ENCODE peak calls at places on chromosomes 2 and 18, in ten cellular contexts. One of them, this sample, is unnamed.
A peak's percentile ranks its signal among the peaks of the same experiment; 100 is the strongest.

GRCh38 chr2:100802076-100802475 is 17.9 kb upstream of the NPAS2 start:
- DNase-seq in A172: no peak
- DNase-seq in NCI-H1105 treated with DMSO at 0.1 percent for 48 hours: no peak
- DNase-seq in stimulated activated CD8-positive, alpha-beta memory T cell treated with anti-CD3 and anti-CD28 coated beads, Interleukin-15, amount 100 ng/mL, for 24 hours: no peak
- DNase-seq in T-cell: no peak
- DNase-seq in activated T-cell treated with anti-CD3 and anti-CD28 coated beads for 1 hour: no peak
- DNase-seq in A549: no peak
- DNase-seq in G401: no peak
- DNase-seq in adrenal gland: no peak
- DNase-seq in hepatocyte: no peak
- DNase-seq in this sample: no peak

GRCh38 chr2:167140767-167141166 is 252.5 kb downstream of the XIRP2 start:
- DNase-seq in A549: peak; percentile 47
- DNase-seq in stimulated activated CD8-positive, alpha-beta memory T cell treated with anti-CD3 and anti-CD28 coated beads, Interleukin-15, amount 100 ng/mL, for 24 hours: no peak
- DNase-seq in adrenal gland: no peak
- DNase-seq in G401: no peak
- DNase-seq in NCI-H1105 treated with DMSO at 0.1 percent for 48 hours: no peak
- DNase-seq in T-cell: no peak
- DNase-seq in activated T-cell treated with anti-CD3 and anti-CD28 coated beads for 1 hour: no peak
- DNase-seq in hepatocyte: peak; percentile 21
- DNase-seq in A172: peak; percentile 99
- DNase-seq in this sample: no peak

GRCh38 chr2:65165595-65165994 is 35.7 kb upstream of the RAB1A start:
- DNase-seq in T-cell: no peak
- DNase-seq in G401: no peak
- DNase-seq in stimulated activated CD8-positive, alpha-beta memory T cell treated with anti-CD3 and anti-CD28 coated beads, Interleukin-15, amount 100 ng/mL, for 24 hours: no peak
- DNase-seq in A172: no peak
- DNase-seq in activated T-cell treated with anti-CD3 and anti-CD28 coated beads for 1 hour: no peak
- DNase-seq in adrenal gland: no peak
- DNase-seq in NCI-H1105 treated with DMSO at 0.1 percent for 48 hours: no peak
- DNase-seq in A549: no peak
- DNase-seq in hepatocyte: no peak
- DNase-seq in this sample: no peak

GRCh38 chr2:57878573-57878910 is 168.1 kb upstream of the VRK2 start:
- DNase-seq in A549: no peak
- DNase-seq in NCI-H1105 treated with DMSO at 0.1 percent for 48 hours: peak; percentile 45
- DNase-seq in T-cell: no peak
- DNase-seq in hepatocyte: no peak
- DNase-seq in stimulated activated CD8-positive, alpha-beta memory T cell treated with anti-CD3 and anti-CD28 coated beads, Interleukin-15, amount 100 ng/mL, for 24 hours: no peak
- DNase-seq in G401: no peak
- DNase-seq in A172: no peak
- DNase-seq in activated T-cell treated with anti-CD3 and anti-CD28 coated beads for 1 hour: no peak
- DNase-seq in adrenal gland: no peak
- DNase-seq in this sample: peak; percentile 68

GRCh38 chr2:22450831-22451230 is 934.1 kb upstream of the KLHL29 start:
- DNase-seq in adrenal gland: no peak
- DNase-seq in T-cell: no peak
- DNase-seq in NCI-H1105 treated with DMSO at 0.1 percent for 48 hours: peak; percentile 52
- DNase-seq in A549: no peak
- DNase-seq in A172: no peak
- DNase-seq in G401: no peak
- DNase-seq in stimulated activated CD8-positive, alpha-beta memory T cell treated with anti-CD3 and anti-CD28 coated beads, Interleukin-15, amount 100 ng/mL, for 24 hours: no peak
- DNase-seq in activated T-cell treated with anti-CD3 and anti-CD28 coated beads for 1 hour: no peak
- DNase-seq in hepatocyte: no peak
- DNase-seq in this sample: no peak

GRCh38 chr2:54838585-54839035 is 115.1 kb downstream of the EML6 start:
- DNase-seq in adrenal gland: peak; percentile 85
- DNase-seq in A172: peak; percentile 76
- DNase-seq in A549: peak; percentile 75
- DNase-seq in G401: peak; percentile 91
- DNase-seq in activated T-cell treated with anti-CD3 and anti-CD28 coated beads for 1 hour: peak; percentile 58
- DNase-seq in T-cell: peak; percentile 33
- DNase-seq in NCI-H1105 treated with DMSO at 0.1 percent for 48 hours: peak; percentile 55
- DNase-seq in stimulated activated CD8-positive, alpha-beta memory T cell treated with anti-CD3 and anti-CD28 coated beads, Interleukin-15, amount 100 ng/mL, for 24 hours: peak; percentile 19
- DNase-seq in hepatocyte: peak; percentile 74
- DNase-seq in this sample: peak; percentile 76

GRCh38 chr18:26802330-26803200 is 62.9 kb downstream of the AQP4 start:
- DNase-seq in activated T-cell treated with anti-CD3 and anti-CD28 coated beads for 1 hour: no peak
- DNase-seq in G401: no peak
- DNase-seq in A549: no peak
- DNase-seq in NCI-H1105 treated with DMSO at 0.1 percent for 48 hours: no peak
- DNase-seq in hepatocyte: no peak
- DNase-seq in adrenal gland: peak; percentile 4
- DNase-seq in A172: no peak
- DNase-seq in T-cell: no peak
- DNase-seq in stimulated activated CD8-positive, alpha-beta memory T cell treated with anti-CD3 and anti-CD28 coated beads, Interleukin-15, amount 100 ng/mL, for 24 hours: no peak
- DNase-seq in this sample: no peak

GRCh38 chr2:42429352-42429751 is 64.4 kb downstream of the KCNG3 start:
- DNase-seq in adrenal gland: no peak
- DNase-seq in activated T-cell treated with anti-CD3 and anti-CD28 coated beads for 1 hour: no peak
- DNase-seq in T-cell: no peak
- DNase-seq in G401: no peak
- DNase-seq in hepatocyte: no peak
- DNase-seq in A172: no peak
- DNase-seq in stimulated activated CD8-positive, alpha-beta memory T cell treated with anti-CD3 and anti-CD28 coated beads, Interleukin-15, amount 100 ng/mL, for 24 hours: no peak
- DNase-seq in NCI-H1105 treated with DMSO at 0.1 percent for 48 hours: no peak
- DNase-seq in A549: no peak
- DNase-seq in this sample: no peak

GRCh38 chr18:22558945-22559385 is 141.2 kb upstream of the CTAGE1 start:
- DNase-seq in T-cell: no peak
- DNase-seq in adrenal gland: peak; percentile 88
- DNase-seq in stimulated activated CD8-positive, alpha-beta memory T cell treated with anti-CD3 and anti-CD28 coated beads, Interleukin-15, amount 100 ng/mL, for 24 hours: no peak
- DNase-seq in A549: peak; percentile 66
- DNase-seq in hepatocyte: peak; percentile 89
- DNase-seq in NCI-H1105 treated with DMSO at 0.1 percent for 48 hours: no peak
- DNase-seq in A172: peak; percentile 33
- DNase-seq in G401: no peak
- DNase-seq in activated T-cell treated with anti-CD3 and anti-CD28 coated beads for 1 hour: no peak
- DNase-seq in this sample: no peak

GRCh38 chr2:219002395-219003266 is 9.4 kb upstream of the CRYBA2 start:
- DNase-seq in adrenal gland: peak; percentile 69
- DNase-seq in NCI-H1105 treated with DMSO at 0.1 percent for 48 hours: no peak
- DNase-seq in A549: peak; percentile 82
- DNase-seq in activated T-cell treated with anti-CD3 and anti-CD28 coated beads for 1 hour: no peak
- DNase-seq in stimulated activated CD8-positive, alpha-beta memory T cell treated with anti-CD3 and anti-CD28 coated beads, Interleukin-15, amount 100 ng/mL, for 24 hours: no peak
- DNase-seq in T-cell: no peak
- DNase-seq in hepatocyte: peak; percentile 89
- DNase-seq in A172: no peak
- DNase-seq in G401: peak; percentile 29
- DNase-seq in this sample: no peak

GRCh38 chr2:219645631-219646527 is 18.4 kb downstream of the SLC4A3 start:
- DNase-seq in adrenal gland: peak; percentile 71
- DNase-seq in hepatocyte: peak; percentile 63
- DNase-seq in stimulated activated CD8-positive, alpha-beta memory T cell treated with anti-CD3 and anti-CD28 coated beads, Interleukin-15, amount 100 ng/mL, for 24 hours: no peak
- DNase-seq in A172: peak; percentile 91
- DNase-seq in NCI-H1105 treated with DMSO at 0.1 percent for 48 hours: no peak
- DNase-seq in activated T-cell treated with anti-CD3 and anti-CD28 coated beads for 1 hour: no peak
- DNase-seq in T-cell: no peak
- DNase-seq in G401: no peak
- DNase-seq in A549: no peak
- DNase-seq in this sample: no peak

GRCh38 chr2:238564286-238564920 is 137.7 kb downstream of the ASB1 start:
- DNase-seq in G401: no peak
- DNase-seq in T-cell: no peak
- DNase-seq in A549: no peak
- DNase-seq in adrenal gland: no peak
- DNase-seq in A172: no peak
- DNase-seq in stimulated activated CD8-positive, alpha-beta memory T cell treated with anti-CD3 and anti-CD28 coated beads, Interleukin-15, amount 100 ng/mL, for 24 hours: no peak
- DNase-seq in activated T-cell treated with anti-CD3 and anti-CD28 coated beads for 1 hour: no peak
- DNase-seq in hepatocyte: no peak
- DNase-seq in NCI-H1105 treated with DMSO at 0.1 percent for 48 hours: no peak
- DNase-seq in this sample: no peak

GRCh38 chr18:69900941-69901340 is 46.7 kb downstream of the CD226 start:
- DNase-seq in hepatocyte: no peak
- DNase-seq in A549: no peak
- DNase-seq in NCI-H1105 treated with DMSO at 0.1 percent for 48 hours: no peak
- DNase-seq in G401: no peak
- DNase-seq in A172: no peak
- DNase-seq in adrenal gland: no peak
- DNase-seq in stimulated activated CD8-positive, alpha-beta memory T cell treated with anti-CD3 and anti-CD28 coated beads, Interleukin-15, amount 100 ng/mL, for 24 hours: no peak
- DNase-seq in activated T-cell treated with anti-CD3 and anti-CD28 coated beads for 1 hour: no peak
- DNase-seq in T-cell: no peak
- DNase-seq in this sample: no peak

GRCh38 chr2:120338015-120338414 is 7.9 kb upstream of the INHBB start:
- DNase-seq in A172: no peak
- DNase-seq in activated T-cell treated with anti-CD3 and anti-CD28 coated beads for 1 hour: no peak
- DNase-seq in G401: no peak
- DNase-seq in T-cell: no peak
- DNase-seq in adrenal gland: no peak
- DNase-seq in hepatocyte: no peak
- DNase-seq in A549: no peak
- DNase-seq in NCI-H1105 treated with DMSO at 0.1 percent for 48 hours: no peak
- DNase-seq in stimulated activated CD8-positive, alpha-beta memory T cell treated with anti-CD3 and anti-CD28 coated beads, Interleukin-15, amount 100 ng/mL, for 24 hours: no peak
- DNase-seq in this sample: no peak

This sample was measured in NCI-H446 treated with DMSO at 0.1 percent for 48 hours.